ENCODE peak calls at places on chromosomes 5 and 9, in nine cellular contexts. M is ovary, Y is right lobe of liver, G is IMR-90, A is upper lobe of right lung, V is adrenal gland, N is tibial artery, C is body of pancreas, Z is GM23338. Q is an unnamed sample.

GRCh38 chr9:6852243-6852963 is 94.6 kb downstream of the KDM4C start:
- DNase-seq in M (no peak), Y (no peak), G (peak), A (no peak), V (peak), N (no peak), C (no peak), Z (no peak), Q (no peak)

GRCh38 chr5:40775085-40775845 is 19.5 kb upstream of the TTC33 start:
- DNase-seq in M (no peak), Y (no peak), G (no peak), A (no peak), V (no peak), N (no peak), C (no peak), Z (no peak), Q (no peak)

GRCh38 chr9:118809160-118809625 is 560.0 kb downstream of the BRINP1 start:
- DNase-seq in M (no peak), Y (no peak), G (no peak), A (peak), V (no peak), N (no peak), C (no peak), Z (peak), Q (peak)

GRCh38 chr9:133703571-133704399 is 34.4 kb downstream of the SARDH start:
- DNase-seq in M (peak), Y (no peak), G (no peak), A (peak), V (no peak), N (no peak), C (peak), Z (no peak), Q (peak)

GRCh38 chr5:23450187-23450586 is 57.2 kb upstream of the PRDM9 start:
- DNase-seq in M (no peak), Y (no peak), G (no peak), A (no peak), V (no peak), N (no peak), C (no peak), Z (no peak), Q (no peak)

GRCh38 chr5:131814990-131815389 is 18.2 kb upstream of the FNIP1 start:
- DNase-seq in M (no peak), Y (no peak), G (peak), A (no peak), V (no peak), N (no peak), C (no peak), Z (peak), Q (no peak)

GRCh38 chr5:83169938-83170337 is 92.6 kb downstream of the XRCC4 start:
- DNase-seq in M (no peak), Y (no peak), G (no peak), A (no peak), V (no peak), N (no peak), C (no peak), Z (no peak), Q (no peak)

GRCh38 chr5:62315376-62316049 is 9.5 kb downstream of the KIF2A start:
- DNase-seq in M (no peak), Y (no peak), G (peak), A (no peak), V (no peak), N (no peak), C (no peak), Z (no peak), Q (no peak)

GRCh38 chr9:79569814-79570448 is 1.8 kb upstream of the TLE4 start:
- DNase-seq in M (no peak), Y (no peak), G (peak), A (no peak), V (no peak), N (no peak), C (no peak), Z (no peak), Q (no peak)

GRCh38 chr5:142769251-142769792 is 855 bp upstream of the ARHGAP26 start:
- DNase-seq in M (no peak), Y (no peak), G (no peak), A (no peak), V (no peak), N (no peak), C (peak), Z (peak), Q (no peak)

GRCh38 chr5:143652104-143652700 is 159.8 kb upstream of the HMHB1 start:
- DNase-seq in M (no peak), Y (no peak), G (peak), A (no peak), V (no peak), N (no peak), C (no peak), Z (no peak), Q (no peak)

GRCh38 chr9:122219856-122220672 is 8.7 kb downstream of the LHX6 start:
- DNase-seq in M (no peak), Y (no peak), G (no peak), A (no peak), V (no peak), N (no peak), C (no peak), Z (no peak), Q (no peak)

GRCh38 chr9:14447103-14447502 is 133.2 kb upstream of the NFIB start:
- DNase-seq in M (no peak), Y (no peak), G (no peak), A (no peak), V (no peak), N (no peak), C (no peak), Z (no peak), Q (no peak)

GRCh38 chr5:80711938-80712337 is 57.2 kb upstream of the DHFR start:
- DNase-seq in M (no peak), Y (no peak), G (peak), A (no peak), V (no peak), N (no peak), C (no peak), Z (peak), Q (no peak)

GRCh38 chr5:10441083-10441991 is at the start of gene ROPN1L:
- DNase-seq in M (peak), Y (peak), G (peak), A (peak), V (peak), N (peak), C (peak), Z (peak), Q (peak)

GRCh38 chr9:93100265-93100636 is 4.2 kb downstream of the CARD19 start:
- DNase-seq in M (no peak), Y (peak), G (no peak), A (peak), V (peak), N (no peak), C (no peak), Z (no peak), Q (peak)

GRCh38 chr5:151239237-151239861 is 13.6 kb upstream of the GM2A start:
- DNase-seq in M (peak), Y (peak), G (peak), A (peak), V (peak), N (peak), C (peak), Z (peak), Q (peak)

GRCh38 chr9:84679571-84679970 is 10.0 kb downstream of the NTRK2 start:
- DNase-seq in M (no peak), Y (no peak), G (no peak), A (no peak), V (no peak), N (no peak), C (no peak), Z (no peak), Q (no peak)

GRCh38 chr9:114913217-114913616 is 17.2 kb downstream of the TNFSF8 start:
- DNase-seq in M (no peak), Y (no peak), G (no peak), A (no peak), V (no peak), N (no peak), C (no peak), Z (no peak), Q (no peak)

GRCh38 chr5:92042237-92042636 is 659.1 kb upstream of the ARRDC3 start:
- DNase-seq in M (no peak), Y (no peak), G (no peak), A (no peak), V (no peak), N (no peak), C (no peak), Z (no peak), Q (no peak)

GRCh38 chr9:77885104-77885672 is 146.4 kb downstream of the GNAQ start:
- DNase-seq in M (no peak), Y (no peak), G (no peak), A (no peak), V (no peak), N (no peak), C (no peak), Z (peak), Q (no peak)

GRCh38 chr5:42641321-42642005 is 115.2 kb upstream of the CCDC152 start:
- DNase-seq in M (no peak), Y (no peak), G (no peak), A (no peak), V (no peak), N (no peak), C (no peak), Z (no peak), Q (no peak)

GRCh38 chr9:135450956-135451355 is 28.6 kb upstream of the PPP1R26 start:
- DNase-seq in M (no peak), Y (no peak), G (no peak), A (no peak), V (no peak), N (no peak), C (no peak), Z (no peak), Q (no peak)

GRCh38 chr5:159788835-159789331 is 127.4 kb upstream of the ADRA1B start:
- DNase-seq in M (peak), Y (no peak), G (no peak), A (no peak), V (no peak), N (no peak), C (no peak), Z (no peak), Q (no peak)

GRCh38 chr5:54159153-54159836 is 151.1 kb downstream of the ARL15 start:
- DNase-seq in M (no peak), Y (no peak), G (peak), A (no peak), V (no peak), N (no peak), C (no peak), Z (peak), Q (no peak)

GRCh38 chr5:155839251-155840037 is 487.5 kb upstream of the SGCD start:
- DNase-seq in M (no peak), Y (no peak), G (peak), A (no peak), V (no peak), N (no peak), C (no peak), Z (peak), Q (no peak)

GRCh38 chr5:87340716-87341115 is 72.0 kb downstream of the CCNH start:
- DNase-seq in M (no peak), Y (no peak), G (no peak), A (no peak), V (no peak), N (no peak), C (no peak), Z (no peak), Q (no peak)

GRCh38 chr9:18861599-18862546 is 171.1 kb downstream of the SAXO1 start:
- DNase-seq in M (peak), Y (no peak), G (peak), A (no peak), V (peak), N (peak), C (no peak), Z (peak), Q (no peak)

GRCh38 chr9:75903785-75904360 is 13.4 kb downstream of the PCSK5 start:
- DNase-seq in M (no peak), Y (no peak), G (peak), A (no peak), V (peak), N (peak), C (no peak), Z (no peak), Q (no peak)

GRCh38 chr5:6188344-6188743 is 190.0 kb downstream of the MED10 start:
- DNase-seq in M (no peak), Y (no peak), G (no peak), A (no peak), V (no peak), N (no peak), C (no peak), Z (no peak), Q (no peak)

GRCh38 chr9:4382722-4383317 is 83.0 kb upstream of the GLIS3 start:
- DNase-seq in M (no peak), Y (no peak), G (peak), A (no peak), V (no peak), N (no peak), C (no peak), Z (peak), Q (no peak)

GRCh38 chr5:135355182-135355581 is 43.8 kb downstream of the MACROH2A1 start:
- DNase-seq in M (no peak), Y (no peak), G (peak), A (no peak), V (no peak), N (no peak), C (no peak), Z (no peak), Q (no peak)

GRCh38 chr5:91123896-91124295 is 259.2 kb downstream of the ARRDC3 start:
- DNase-seq in M (no peak), Y (no peak), G (no peak), A (no peak), V (no peak), N (no peak), C (no peak), Z (no peak), Q (no peak)

GRCh38 chr5:168655316-168655715 is 76.1 kb upstream of the PANK3 start:
- DNase-seq in M (no peak), Y (no peak), G (no peak), A (no peak), V (no peak), N (no peak), C (no peak), Z (no peak), Q (no peak)

GRCh38 chr9:122265265-122265900 is 701 bp downstream of the MRRF start:
- DNase-seq in M (no peak), Y (no peak), G (peak), A (no peak), V (peak), N (no peak), C (no peak), Z (peak), Q (no peak)

DNA sequence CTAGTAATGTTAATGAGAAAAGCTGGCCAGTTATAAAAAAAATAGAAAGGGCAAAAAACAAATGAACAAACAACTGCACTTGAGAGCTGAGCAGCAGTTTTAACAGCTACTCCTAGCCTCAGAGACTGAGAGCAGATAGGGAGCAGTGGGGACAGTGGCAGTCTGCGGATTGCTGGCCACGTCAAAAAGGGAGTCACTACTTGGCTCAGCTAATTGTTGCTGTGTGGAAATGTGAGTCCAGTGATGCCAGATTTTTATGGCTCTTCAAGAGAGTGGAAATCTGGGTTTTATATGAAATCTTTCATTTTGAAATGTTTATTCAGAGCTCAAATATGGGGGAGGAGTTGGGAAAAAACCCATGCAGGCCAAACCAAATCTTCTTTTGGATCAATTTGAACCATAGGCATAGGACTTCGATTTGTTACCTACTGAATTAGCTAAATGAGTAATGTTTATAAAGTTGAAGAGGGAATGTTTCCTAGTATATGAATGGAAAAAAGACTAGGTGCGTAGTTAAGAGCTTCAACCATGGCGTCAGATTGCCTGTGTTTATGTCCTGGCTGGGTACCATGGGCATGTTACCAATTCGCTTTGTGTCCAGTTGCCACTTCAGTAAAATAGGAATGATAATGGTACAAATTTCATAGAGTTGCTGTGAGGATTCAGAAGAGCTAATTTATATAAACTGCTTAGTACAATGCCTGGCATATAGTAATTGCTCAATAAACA is 102.1 kb downstream of the PAM start:
- DNase-seq in M (no peak), Y (no peak), G (no peak), A (no peak), V (peak), N (peak), C (no peak), Z (no peak), Q (no peak)
- H3K27ac ChIP-seq in M (no peak), Y (no peak), G (no peak), A (no peak), V (no peak), N (peak), C (no peak), Z (peak), Q (peak)

GRCh38 chr9:81596671-81597426 is 92.5 kb downstream of the TLE1 start:
- DNase-seq in M (no peak), Y (no peak), G (no peak), A (no peak), V (no peak), N (no peak), C (no peak), Z (peak), Q (no peak)
- H3K27ac ChIP-seq in M (no peak), Y (no peak), G (no peak), A (no peak), V (no peak), N (no peak), C (no peak), Z (peak), Q (peak)

DNA sequence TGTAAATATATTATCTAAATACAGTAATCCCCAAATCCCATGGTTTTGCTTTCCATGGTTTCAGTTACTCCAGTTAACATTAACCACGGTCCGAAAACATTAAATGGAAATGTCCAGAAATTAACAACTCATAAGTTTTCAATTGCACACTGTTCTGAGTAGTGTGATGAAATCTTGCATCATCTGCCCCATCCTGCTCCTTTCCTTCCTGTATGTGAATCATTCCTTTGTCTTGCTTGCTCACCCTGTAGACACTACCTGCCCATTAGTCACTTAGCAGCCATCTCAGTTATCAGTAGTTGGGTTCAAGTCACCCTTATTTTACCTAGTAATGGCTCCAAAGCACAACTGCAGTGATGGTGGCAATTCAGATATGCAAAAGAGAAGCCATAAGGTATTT is 1568.5 kb upstream of the WWC1 start:
- DNase-seq in M (no peak), Y (no peak), G (no peak), A (no peak), V (no peak), N (no peak), C (no peak), Z (no peak), Q (no peak)
- H3K27ac ChIP-seq in M (no peak), Y (no peak), G (no peak), A (no peak), V (no peak), N (no peak), C (no peak), Z (no peak), Q (no peak)

DNA sequence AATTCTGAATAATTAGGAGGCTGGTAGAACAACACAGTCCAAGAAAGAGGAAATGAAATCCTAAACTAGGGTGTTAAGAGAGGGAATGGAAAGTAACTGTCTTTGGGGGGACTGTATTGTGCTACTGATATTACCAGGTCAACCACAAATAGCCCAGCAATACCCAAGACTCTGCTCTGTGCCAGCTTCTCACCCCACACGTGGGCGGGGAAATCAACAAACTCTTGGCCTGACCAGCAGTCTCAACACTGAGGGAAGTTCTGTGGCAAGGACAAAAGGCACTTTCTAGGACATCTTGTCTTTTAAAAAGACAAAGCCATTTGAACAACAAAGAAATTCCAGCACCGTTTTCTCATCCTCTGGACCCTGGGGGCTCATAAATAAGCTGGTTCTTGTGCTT is 297.7 kb downstream of the CWC27 start:
- DNase-seq in M (no peak), Y (no peak), G (no peak), A (peak), V (no peak), N (peak), C (no peak), Z (peak), Q (no peak)
- H3K27ac ChIP-seq in M (no peak), Y (no peak), G (no peak), A (no peak), V (no peak), N (peak), C (no peak), Z (no peak), Q (peak)

GRCh38 chr5:149485655-149486615 is 65.3 kb downstream of the CSNK1A1 start:
- DNase-seq in M (no peak), Y (no peak), G (peak), A (no peak), V (peak), N (peak), C (peak), Z (no peak), Q (no peak)
- H3K27ac ChIP-seq in M (no peak), Y (peak), G (peak), A (peak), V (peak), N (peak), C (peak), Z (no peak), Q (no peak)